ENCODE peak calls at places on chromosomes 16 and 17, in six cellular contexts. A, H, W, P, B and F are unnamed samples.

GRCh38 chr16:58031016-58031800 is 5.7 kb downstream of the MMP15 start:
- DNase-seq in A (no peak), H (no peak), W (no peak), P (no peak), B (no peak), F (no peak)

GRCh38 chr16:55900616-55901393 is 25.6 kb upstream of the CES5A start:
- DNase-seq in A (no peak), H (no peak), W (peak; percentile 38), P (peak; percentile 2), B (no peak), F (no peak)

GRCh38 chr17:44002141-44002848 is 2.1 kb upstream of the NAGS start:
- DNase-seq in A (no peak), H (peak; percentile 65), W (no peak), P (peak; percentile 90), B (no peak), F (no peak)

GRCh38 chr17:41645371-41646063 is 21.1 kb upstream of the KRT17 start:
- DNase-seq in A (no peak), H (no peak), W (no peak), P (peak; percentile 89), B (no peak), F (no peak)

GRCh38 chr17:65629234-65629690 is 67.8 kb upstream of the AXIN2 start:
- DNase-seq in A (peak; percentile 72), H (no peak), W (no peak), P (no peak), B (no peak), F (no peak)

GRCh38 chr17:31588034-31588433 is 196.6 kb downstream of the RAB11FIP4 start:
- DNase-seq in A (no peak), H (no peak), W (no peak), P (no peak), B (no peak), F (no peak)

GRCh38 chr17:34458266-34458665 is 95.2 kb upstream of the CCL1 start:
- DNase-seq in A (no peak), H (no peak), W (no peak), P (no peak), B (no peak), F (no peak)

GRCh38 chr17:37273419-37274051 is 102.2 kb upstream of the C17orf78 start:
- DNase-seq in A (no peak), H (no peak), W (no peak), P (peak; percentile 15), B (no peak), F (no peak)

GRCh38 chr17:54992797-54993639 is 24.5 kb downstream of the STXBP4 start:
- DNase-seq in A (peak; percentile 65), H (peak; percentile 15), W (no peak), P (peak; percentile 71), B (no peak), F (peak; percentile 76)

GRCh38 chr16:86519649-86520316 is 9.5 kb downstream of the FOXF1 start:
- DNase-seq in A (peak; percentile 31), H (no peak), W (peak; percentile 62), P (peak; percentile 59), B (peak; percentile 42), F (peak; percentile 33)

GRCh38 chr17:67440311-67441051 is 63.4 kb downstream of the PITPNC1 start:
- DNase-seq in A (no peak), H (no peak), W (no peak), P (peak; percentile 29), B (no peak), F (no peak)